ENCODE peak calls at places on chromosome 6, in six cellular contexts. L is GM23338, S is GOT3, X is H9, G is upper lobe of right lung, A is T follicular helper cell. T is an unnamed sample.

GRCh38 chr6:41360314-41360685 is 24.9 kb downstream of the NCR2 start:
- DNase-seq in L (no peak), S (no peak), X (no peak), G (no peak), A (no peak), T (no peak)

GRCh38 chr6:168634928-168635327 is 193.9 kb downstream of the SMOC2 start:
- DNase-seq in L (no peak), S (no peak), X (no peak), G (no peak), A (no peak), T (peak; percentile 82)

GRCh38 chr6:56524891-56525703 is 117.6 kb downstream of the DST start:
- DNase-seq in L (no peak), S (no peak), X (no peak), G (no peak), A (no peak), T (peak; percentile 50)

GRCh38 chr6:140774080-140774505 is 1358.6 kb upstream of the GJE1 start:
- DNase-seq in L (no peak), S (no peak), X (no peak), G (no peak), A (no peak), T (peak; percentile 10)

GRCh38 chr6:3190056-3190455 is 32.7 kb upstream of the TUBB2A start:
- DNase-seq in L (no peak), S (no peak), X (no peak), G (no peak), A (no peak), T (no peak)

GRCh38 chr6:104718672-104719071 is 141.0 kb downstream of the HACE1 start:
- DNase-seq in L (no peak), S (no peak), X (no peak), G (no peak), A (no peak), T (no peak)

GRCh38 chr6:27893059-27893835 is 18.9 kb downstream of the OR2B2 start:
- DNase-seq in L (peak; percentile 97), S (peak; percentile 78), X (peak; percentile 94), G (peak; percentile 89), A (peak; percentile 81), T (peak; percentile 99)

GRCh38 chr6:20403080-20403765 is 1.5 kb downstream of the E2F3 start:
- DNase-seq in L (peak; percentile 89), S (peak; percentile 56), X (peak; percentile 93), G (peak; percentile 97), A (peak; percentile 75), T (peak; percentile 93)

GRCh38 chr6:108653864-108654402 is 93.2 kb downstream of the FOXO3 start:
- DNase-seq in L (no peak), S (no peak), X (no peak), G (no peak), A (no peak), T (no peak)

GRCh38 chr6:140581601-140582000 is 1207.2 kb upstream of the CITED2 start:
- DNase-seq in L (no peak), S (no peak), X (no peak), G (no peak), A (no peak), T (no peak)

GRCh38 chr6:5753187-5753586 is 253.5 kb downstream of the NRN1 start:
- DNase-seq in L (no peak), S (no peak), X (no peak), G (no peak), A (no peak), T (no peak)

GRCh38 chr6:67630146-67630545 is 1004.9 kb upstream of the ADGRB3 start:
- DNase-seq in L (no peak), S (no peak), X (no peak), G (no peak), A (no peak), T (no peak)

GRCh38 chr6:42533794-42534193 is 30.0 kb upstream of the UBR2 start:
- DNase-seq in L (no peak), S (no peak), X (no peak), G (no peak), A (no peak), T (no peak)

GRCh38 chr6:116847234-116847633 is 18.4 kb upstream of the GPRC6A start:
- DNase-seq in L (peak; percentile 52), S (no peak), X (no peak), G (no peak), A (no peak), T (peak; percentile 60)

GRCh38 chr6:116280960-116281316 is 1.2 kb upstream of the TSPYL1 start:
- DNase-seq in L (no peak), S (no peak), X (no peak), G (no peak), A (no peak), T (no peak)

GRCh38 chr6:1253816-1254215 is 58.1 kb upstream of the FOXQ1 start:
- DNase-seq in L (no peak), S (no peak), X (no peak), G (no peak), A (no peak), T (no peak)

GRCh38 chr6:159071843-159072769 is 27.3 kb upstream of the TAGAP start:
- DNase-seq in L (no peak), S (no peak), X (no peak), G (no peak), A (no peak), T (no peak)

GRCh38 chr6:137002505-137002904 is 42.3 kb downstream of the IL20RA start:
- DNase-seq in L (no peak), S (no peak), X (no peak), G (no peak), A (no peak), T (no peak)

GRCh38 chr6:168116975-168117899 is 38.2 kb upstream of the FRMD1 start:
- DNase-seq in L (no peak), S (no peak), X (peak; percentile 25), G (no peak), A (no peak), T (no peak)

GRCh38 chr6:47182291-47182957 is 127.3 kb downstream of the TNFRSF21 start:
- DNase-seq in L (no peak), S (no peak), X (no peak), G (peak; percentile 68), A (no peak), T (no peak)

GRCh38 chr6:34529665-34530327 is 26.3 kb downstream of the SPDEF start:
- DNase-seq in L (no peak), S (no peak), X (no peak), G (no peak), A (no peak), T (no peak)

GRCh38 chr6:35168461-35168861 is 27.3 kb upstream of the TCP11 start:
- DNase-seq in L (no peak), S (no peak), X (no peak), G (no peak), A (no peak), T (peak; percentile 95)

GRCh38 chr6:136014454-136015421 is 163.2 kb downstream of the PDE7B start:
- DNase-seq in L (no peak), S (peak; percentile 26), X (no peak), G (no peak), A (no peak), T (peak; percentile 9)

T was measured in left kidney.